ENCODE peak calls at places on chromosomes 12 and 14, in six cellular contexts. E, Y, C, P, D and A are unnamed samples.
A peak's percentile ranks its signal among the peaks of the same experiment; 100 is the strongest.

GRCh38 chr12:66072135-66072534 is 58.4 kb downstream of the LLPH start:
- DNase-seq in E (no peak), Y (no peak), C (no peak), P (no peak), D (no peak), A (no peak)

GRCh38 chr12:123058471-123058870 is 78.0 kb downstream of the ARL6IP4 start:
- DNase-seq in E (no peak), Y (no peak), C (no peak), P (no peak), D (no peak), A (no peak)

GRCh38 chr12:128813883-128814282 is 9.9 kb downstream of the SLC15A4 start:
- DNase-seq in E (no peak), Y (no peak), C (no peak), P (no peak), D (no peak), A (no peak)

GRCh38 chr12:50353869-50354593 is 42.4 kb downstream of the FAM186A start:
- DNase-seq in E (no peak), Y (no peak), C (no peak), P (no peak), D (peak; percentile 48), A (no peak)

GRCh38 chr12:3137814-3138445 is 60.8 kb downstream of the TSPAN9 start:
- DNase-seq in E (no peak), Y (no peak), C (no peak), P (no peak), D (no peak), A (no peak)

GRCh38 chr12:111361073-111361716 is 7.7 kb downstream of the PHETA1 start:
- DNase-seq in E (no peak), Y (no peak), C (no peak), P (no peak), D (no peak), A (no peak)

GRCh38 chr12:91817512-91817911 is 328.1 kb downstream of the BTG1 start:
- DNase-seq in E (no peak), Y (no peak), C (no peak), P (no peak), D (no peak), A (no peak)

GRCh38 chr12:85489194-85489593 is 209.2 kb downstream of the ALX1 start:
- DNase-seq in E (no peak), Y (no peak), C (no peak), P (no peak), D (peak; percentile 26), A (no peak)

GRCh38 chr14:20413785-20414117 is 450 bp upstream of the TEP1 start:
- DNase-seq in E (no peak), Y (peak; percentile 25), C (no peak), P (no peak), D (peak; percentile 53), A (no peak)

GRCh38 chr14:55699131-55700057 is 119.4 kb downstream of the KTN1 start:
- DNase-seq in E (no peak), Y (no peak), C (no peak), P (no peak), D (no peak), A (no peak)

GRCh38 chr12:11641522-11641921 is 8.0 kb upstream of the ETV6 start:
- DNase-seq in E (no peak), Y (no peak), C (no peak), P (no peak), D (no peak), A (no peak)

GRCh38 chr14:58637391-58638230 is at the start of gene DACT1:
- DNase-seq in E (peak; percentile 91), Y (peak; percentile 72), C (peak; percentile 36), P (peak; percentile 77), D (peak; percentile 25), A (no peak)

GRCh38 chr14:95662376-95663186 is 23.6 kb upstream of the TCL1B start:
- DNase-seq in E (no peak), Y (no peak), C (no peak), P (no peak), D (peak; percentile 42), A (no peak)

GRCh38 chr14:97692084-97692483 is 894.9 kb downstream of the VRK1 start:
- DNase-seq in E (no peak), Y (no peak), C (no peak), P (no peak), D (no peak), A (no peak)

GRCh38 chr14:20934148-20934762 is 21.0 kb upstream of the RNASE2 start:
- DNase-seq in E (peak; percentile 78), Y (peak; percentile 10), C (no peak), P (peak; percentile 46), D (no peak), A (no peak)

GRCh38 chr12:91017511-91018263 is 12.9 kb upstream of the EPYC start:
- DNase-seq in E (no peak), Y (no peak), C (peak; percentile 27), P (peak; percentile 9), D (no peak), A (no peak)

GRCh38 chr12:81128930-81129554 is 51.2 kb downstream of the ACSS3 start:
- DNase-seq in E (no peak), Y (peak; percentile 7), C (no peak), P (no peak), D (peak; percentile 31), A (no peak)

GRCh38 chr12:14886271-14886670 is 617 bp upstream of the MGP start:
- DNase-seq in E (no peak), Y (no peak), C (no peak), P (no peak), D (no peak), A (no peak)

GRCh38 chr12:106223485-106224391 is 24.1 kb downstream of the CKAP4 start:
- DNase-seq in E (peak; percentile 90), Y (peak; percentile 72), C (peak; percentile 68), P (peak; percentile 60), D (peak; percentile 62), A (peak; percentile 8)

GRCh38 chr12:132502882-132503193 is 12.9 kb downstream of the FBRSL1 start:
- DNase-seq in E (no peak), Y (no peak), C (no peak), P (no peak), D (no peak), A (no peak)

GRCh38 chr12:132502149-132502881 is 12.4 kb downstream of the FBRSL1 start:
- DNase-seq in E (no peak), Y (no peak), C (no peak), P (no peak), D (peak; percentile 49), A (no peak)

GRCh38 chr12:132505105-132505851 is 15.3 kb downstream of the FBRSL1 start:
- DNase-seq in E (peak; percentile 90), Y (no peak), C (no peak), P (no peak), D (peak; percentile 48), A (no peak)

GRCh38 chr12:132505852-132506219 is 15.9 kb downstream of the FBRSL1 start:
- DNase-seq in E (no peak), Y (no peak), C (no peak), P (no peak), D (no peak), A (no peak)

GRCh38 chr12:132503611-132504204 is 13.8 kb downstream of the FBRSL1 start:
- DNase-seq in E (no peak), Y (no peak), C (no peak), P (no peak), D (no peak), A (no peak)
- H3K27ac ChIP-seq in E (no peak overlapping the region), Y (no peak overlapping the region), C (peak overlapping the region; percentile 72), P (no peak overlapping the region), D (no peak overlapping the region), A (no peak overlapping the region)

GRCh38 chr14:68506645-68507405 is 286.0 kb downstream of the ZFP36L1 start:
- DNase-seq in E (no peak), Y (no peak), C (no peak), P (no peak), D (peak; percentile 37), A (no peak)

GRCh38 chr14:68508581-68508980 is 284.3 kb downstream of the ZFP36L1 start:
- DNase-seq in E (no peak), Y (no peak), C (no peak), P (no peak), D (no peak), A (no peak)

GRCh38 chr14:68509188-68509953 is 283.5 kb downstream of the ZFP36L1 start:
- DNase-seq in E (no peak), Y (no peak), C (no peak), P (no peak), D (no peak), A (no peak)

GRCh38 chr14:68506021-68506644 is 286.7 kb downstream of the ZFP36L1 start:
- DNase-seq in E (peak; percentile 77), Y (no peak), C (no peak), P (peak; percentile 38), D (no peak), A (no peak)

DNA sequence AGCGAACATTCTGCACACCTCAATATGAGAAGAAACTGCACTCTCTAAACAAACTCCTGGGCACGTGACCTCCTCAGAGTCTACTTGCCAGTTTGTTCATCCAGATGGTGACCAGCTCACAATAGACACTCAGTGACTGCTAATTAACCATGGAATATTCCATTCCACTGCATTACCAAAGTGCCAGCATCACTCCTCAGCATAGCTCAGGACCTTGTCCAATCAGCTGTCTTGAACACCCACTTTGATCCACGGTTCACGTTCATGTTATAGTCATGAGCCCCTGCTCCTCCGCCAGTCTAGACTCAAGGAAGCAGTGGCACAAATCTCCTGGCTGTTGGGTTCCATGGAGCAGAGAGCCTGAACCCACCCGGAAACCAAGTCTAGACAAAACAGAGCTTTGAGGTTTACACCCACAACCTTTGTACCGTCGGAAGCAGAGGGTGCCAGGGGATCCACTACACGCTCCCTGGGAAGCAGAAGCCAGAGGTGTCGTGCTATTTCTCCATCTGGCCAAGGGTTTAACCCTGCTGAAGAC is 285.3 kb downstream of the ZFP36L1 start:
- DNase-seq in E (no peak), Y (no peak), C (no peak), P (no peak), D (peak; percentile 68), A (no peak)
- H3K27ac ChIP-seq in E (peak overlapping the region; percentile 73), Y (peak overlapping the region; percentile 51), C (no peak overlapping the region), P (no peak overlapping the region), D (no peak overlapping the region), A (no peak overlapping the region)

DNA sequence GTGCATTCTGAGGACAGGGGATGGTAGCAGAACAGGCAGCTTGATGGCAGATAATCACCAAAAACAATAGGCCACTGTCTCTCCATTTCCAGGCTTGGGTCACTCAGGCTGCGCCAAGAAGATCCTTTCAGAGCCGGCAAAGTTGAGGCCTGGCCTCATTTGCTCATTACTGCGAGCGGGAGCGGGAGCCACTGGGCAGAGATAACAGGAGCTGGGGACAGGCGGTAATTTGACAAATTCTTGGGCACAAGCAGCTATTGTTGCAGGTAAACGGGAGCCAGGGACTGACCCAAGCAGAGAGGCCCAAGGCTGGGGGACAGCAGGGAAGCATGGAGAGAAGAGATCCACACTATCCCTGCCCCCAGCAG is 2.1 kb downstream of the MSI1 start:
- DNase-seq in E (no peak), Y (no peak), C (no peak), P (no peak), D (no peak), A (no peak)
- H3K27ac ChIP-seq in E (no peak overlapping the region), Y (no peak overlapping the region), C (peak overlapping the region; percentile 35), P (no peak overlapping the region), D (peak overlapping the region; percentile 11), A (peak overlapping the region; percentile 40)

DNA sequence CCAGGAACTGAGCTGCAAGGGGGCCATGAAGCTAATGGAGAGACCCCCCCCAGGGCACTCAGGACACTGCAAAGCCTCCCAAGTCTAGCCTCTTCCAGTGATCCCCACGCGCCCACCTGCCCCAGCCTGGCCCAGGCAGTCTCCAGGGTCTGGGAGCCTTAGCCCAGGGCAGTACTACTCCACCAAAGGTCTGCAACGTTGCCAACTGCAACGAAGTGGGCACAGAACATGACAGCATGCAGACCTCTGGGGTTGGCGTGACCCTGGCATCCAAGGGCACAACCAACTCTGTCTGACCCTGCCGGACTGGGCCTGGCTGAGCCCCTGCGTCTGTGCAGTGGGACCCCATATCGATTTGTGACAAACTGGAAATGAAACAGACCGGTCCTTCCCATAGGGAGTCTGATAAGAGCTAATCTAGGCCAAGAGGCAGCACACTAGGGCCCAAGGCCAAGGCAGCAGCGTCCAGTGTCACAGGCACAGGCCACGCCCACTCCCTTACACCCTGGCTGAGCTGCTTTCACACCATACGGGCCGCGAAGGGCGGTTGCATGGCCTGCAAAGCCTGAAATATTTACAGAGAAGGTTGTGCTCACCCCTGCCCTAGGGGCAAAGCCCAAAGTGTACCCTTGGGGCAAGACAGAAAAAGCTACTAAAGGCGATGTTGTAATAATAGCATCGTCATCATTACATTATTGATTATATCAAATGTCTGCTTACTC is 76.7 kb downstream of the NCOR2 start:
- DNase-seq in E (no peak), Y (peak; percentile 89), C (peak; percentile 70), P (peak; percentile 89), D (peak; percentile 91), A (peak; percentile 25)
- H3K27ac ChIP-seq in E (peak overlapping the region; percentile 33), Y (peak overlapping the region; percentile 44), C (peak overlapping the region; percentile 69), P (peak overlapping the region; percentile 41), D (no peak overlapping the region), A (peak overlapping the region; percentile 36)